ENCODE peak calls at places on chromosomes 12 and 14, in eight cellular contexts. P, M, X, O, L, F, Q and U are unnamed samples.

GRCh38 chr14:22039938-22040780 is 366.5 kb upstream of the OR4E1 start:
- DNase-seq in P (no peak), M (peak; percentile 1), X (peak; percentile 63), O (peak; percentile 8), L (peak; percentile 27), F (no peak), Q (no peak), U (peak; percentile 45)

GRCh38 chr12:27578689-27579372 is 54.8 kb downstream of the PPFIBP1 start:
- DNase-seq in P (no peak), M (no peak), X (no peak), O (no peak), L (no peak), F (no peak), Q (no peak), U (no peak)

GRCh38 chr14:50006141-50006540 is 110.2 kb downstream of the VCPKMT start:
- DNase-seq in P (no peak), M (no peak), X (no peak), O (no peak), L (no peak), F (no peak), Q (no peak), U (no peak)

GRCh38 chr14:103155013-103155412 is 31.8 kb downstream of the TNFAIP2 start:
- DNase-seq in P (peak; percentile 52), M (no peak), X (no peak), O (peak; percentile 86), L (no peak), F (peak; percentile 80), Q (peak; percentile 63), U (no peak)

GRCh38 chr14:64554551-64554950 is 4.8 kb downstream of the PPP1R36 start:
- DNase-seq in P (no peak), M (no peak), X (no peak), O (no peak), L (no peak), F (no peak), Q (no peak), U (no peak)

GRCh38 chr12:90682398-90682797 is 272.6 kb downstream of the CCER1 start:
- DNase-seq in P (no peak), M (no peak), X (no peak), O (no peak), L (no peak), F (no peak), Q (peak; percentile 87), U (no peak)

GRCh38 chr14:78902010-78902623 is 731.9 kb downstream of the NRXN3 start:
- DNase-seq in P (peak; percentile 31), M (no peak), X (no peak), O (no peak), L (peak; percentile 68), F (peak; percentile 14), Q (peak; percentile 36), U (no peak)

GRCh38 chr14:61077946-61078738 is 97.1 kb downstream of the SLC38A6 start:
- DNase-seq in P (no peak), M (no peak), X (no peak), O (no peak), L (no peak), F (no peak), Q (no peak), U (no peak)

GRCh38 chr12:52432559-52433207 is 1.5 kb downstream of the KRT75 start:
- DNase-seq in P (no peak), M (no peak), X (no peak), O (no peak), L (no peak), F (no peak), Q (no peak), U (no peak)

DNA sequence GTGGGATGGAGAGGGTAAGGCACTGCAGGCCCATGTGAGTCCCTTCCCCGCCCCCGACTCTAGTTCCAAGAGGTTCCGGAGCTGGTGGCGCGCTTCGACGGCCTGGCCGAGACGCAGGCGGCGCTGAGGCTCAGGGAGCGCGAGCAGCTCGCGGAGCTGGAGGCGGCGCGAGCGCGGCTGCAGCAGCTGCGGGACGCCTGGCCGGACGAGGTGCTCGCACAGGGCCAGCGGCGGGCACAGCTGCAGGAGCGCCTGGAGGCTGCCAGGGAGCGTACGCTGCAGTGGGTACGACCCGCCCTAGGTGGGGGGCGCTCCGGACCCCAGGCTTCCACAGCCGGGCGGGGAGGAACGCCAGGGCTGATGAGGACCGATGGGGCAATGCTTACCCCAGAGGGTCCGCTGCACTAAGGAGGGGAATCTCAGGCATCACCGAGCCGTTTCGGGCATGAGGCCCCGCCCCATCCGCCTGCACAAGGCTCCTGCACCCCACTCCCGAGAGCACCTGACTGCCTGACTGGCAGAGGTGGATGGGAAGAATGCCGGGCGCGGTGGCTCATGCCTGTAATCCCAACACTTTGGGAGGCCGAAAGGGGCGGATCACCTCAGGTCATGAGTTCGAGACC is 4.9 kb downstream of the CFAP73 start:
- DNase-seq in P (no peak), M (no peak), X (no peak), O (no peak), L (peak; percentile 91), F (no peak), Q (peak; percentile 14), U (peak; percentile 17)
- H3K4me3 ChIP-seq in P (peak overlapping the region; percentile 21), M (peak overlapping the region; percentile 33), X (peak overlapping the region; percentile 35), O (no peak overlapping the region), L (peak overlapping the region; percentile 63), F (peak overlapping the region; percentile 40), Q (no peak overlapping the region), U (no peak overlapping the region)

GRCh38 chr14:53306926-53307325 is 153.8 kb upstream of the DDHD1 start:
- DNase-seq in P (no peak), M (no peak), X (no peak), O (no peak), L (no peak), F (no peak), Q (peak; percentile 49), U (no peak)

GRCh38 chr14:53304726-53305381 is 151.7 kb upstream of the DDHD1 start:
- DNase-seq in P (no peak), M (no peak), X (no peak), O (no peak), L (no peak), F (peak; percentile 14), Q (peak; percentile 48), U (no peak)

GRCh38 chr14:53310412-53310811 is 157.3 kb upstream of the DDHD1 start:
- DNase-seq in P (no peak), M (no peak), X (no peak), O (no peak), L (no peak), F (no peak), Q (no peak), U (no peak)

DNA sequence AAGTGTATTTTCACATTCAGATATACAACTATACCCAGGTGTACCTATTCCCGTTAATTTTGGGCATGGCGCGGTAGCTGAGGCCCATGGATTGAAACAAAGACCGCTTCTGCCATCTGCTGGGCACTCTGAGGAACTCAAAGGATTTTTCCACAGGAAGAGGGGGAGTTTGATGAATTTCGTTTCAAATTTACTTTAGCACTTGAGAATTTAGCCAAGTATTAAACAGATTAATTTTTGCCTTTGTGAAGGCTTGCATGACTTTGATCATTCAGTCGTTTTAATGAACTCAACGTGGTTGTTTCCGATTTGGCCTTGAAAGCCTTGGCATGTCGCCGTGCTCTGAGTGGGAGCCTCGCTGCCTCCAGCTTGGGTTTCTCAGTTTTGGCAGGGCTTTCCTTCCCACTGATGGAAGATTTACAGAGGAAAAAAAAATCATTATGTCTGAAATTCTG is 153.2 kb upstream of the DDHD1 start:
- DNase-seq in P (peak; percentile 34), M (no peak), X (peak; percentile 27), O (peak; percentile 57), L (peak; percentile 74), F (peak; percentile 56), Q (peak; percentile 82), U (peak; percentile 20)
- H3K27ac ChIP-seq in P (peak overlapping the region; percentile 64), M (no peak overlapping the region), X (no peak overlapping the region), O (no peak overlapping the region), L (no peak overlapping the region), F (peak overlapping the region; percentile 66), Q (no peak overlapping the region), U (no peak overlapping the region)

DNA sequence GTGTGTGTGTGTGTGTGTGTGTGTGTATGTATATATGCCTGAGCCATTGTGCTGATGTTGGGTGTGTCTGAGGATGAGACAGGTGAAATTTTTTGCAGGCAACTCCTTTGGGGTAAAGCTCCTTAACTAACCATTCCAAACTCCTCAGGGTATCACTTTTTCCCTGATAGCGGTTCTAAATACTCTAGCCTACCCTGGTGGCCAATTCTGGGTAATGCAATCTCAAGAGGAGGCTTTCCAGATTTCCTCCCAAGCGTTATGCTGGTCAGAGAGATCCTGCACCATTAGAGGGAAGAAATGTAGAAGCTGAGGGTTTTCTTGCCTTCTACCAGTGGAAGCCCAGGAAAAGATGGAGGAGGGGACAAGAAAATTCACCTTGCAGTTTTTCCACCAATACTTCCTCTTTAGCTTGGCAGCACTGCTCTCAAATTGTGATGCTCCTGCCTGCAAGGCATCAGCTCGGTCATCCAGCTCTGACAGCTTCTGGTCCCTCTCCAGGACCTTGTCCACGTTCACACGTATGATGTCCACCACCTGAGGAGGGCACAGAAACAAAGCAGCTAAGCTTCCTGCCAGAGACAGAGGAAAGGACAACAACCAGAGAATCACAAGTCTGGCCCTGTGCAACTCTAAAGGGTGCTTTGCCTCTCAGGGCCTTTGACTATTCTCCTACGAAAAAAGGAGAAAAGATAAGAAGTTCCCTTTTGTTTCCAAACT is 4.9 kb downstream of the VAMP1 start:
- DNase-seq in P (peak; percentile 53), M (no peak), X (peak; percentile 61), O (no peak), L (peak; percentile 92), F (no peak), Q (peak; percentile 85), U (peak; percentile 59)
- H3K4me1 ChIP-seq in P (peaks cover 27% of the 10 kb centered on the region), M (peaks cover 83% of the 10 kb centered on the region), X (peaks cover 79% of the 10 kb centered on the region), O (peaks cover 31% of the 10 kb centered on the region), L (peaks cover 10% of the 10 kb centered on the region), F (peaks cover 46% of the 10 kb centered on the region), Q (peaks cover 11% of the 10 kb centered on the region), U (peaks cover 88% of the 10 kb centered on the region)

GRCh38 chr12:50086148-50086547 is 1.0 kb downstream of the SMARCD1 start:
- DNase-seq in P (no peak), M (no peak), X (no peak), O (no peak), L (no peak), F (no peak), Q (no peak), U (no peak)
- H3K4me3 ChIP-seq in P (peak overlapping the region; percentile 98), M (no peak overlapping the region), X (peak overlapping the region; percentile 82), O (peak overlapping the region; percentile 86), L (peak overlapping the region; percentile 58), F (peak overlapping the region; percentile 98), Q (peak overlapping the region; percentile 70), U (no peak overlapping the region)

GRCh38 chr14:93091666-93092065 is 24.1 kb downstream of the ITPK1 start:
- DNase-seq in P (no peak), M (no peak), X (no peak), O (no peak), L (no peak), F (no peak), Q (no peak), U (no peak)

GRCh38 chr14:93092606-93093556 is 22.8 kb downstream of the ITPK1 start:
- DNase-seq in P (no peak), M (no peak), X (no peak), O (no peak), L (no peak), F (no peak), Q (no peak), U (no peak)

GRCh38 chr14:93090826-93091583 is 24.7 kb downstream of the ITPK1 start:
- DNase-seq in P (no peak), M (no peak), X (no peak), O (no peak), L (no peak), F (peak; percentile 53), Q (no peak), U (no peak)

GRCh38 chr14:93086441-93087055 is 29.2 kb downstream of the ITPK1 start:
- DNase-seq in P (no peak), M (no peak), X (no peak), O (no peak), L (no peak), F (peak; percentile 45), Q (no peak), U (no peak)

GRCh38 chr14:93089501-93090269 is 26.0 kb downstream of the ITPK1 start:
- DNase-seq in P (no peak), M (no peak), X (no peak), O (no peak), L (no peak), F (no peak), Q (no peak), U (no peak)
- H3K27ac ChIP-seq in P (no peak overlapping the region), M (no peak overlapping the region), X (no peak overlapping the region), O (no peak overlapping the region), L (no peak overlapping the region), F (peak overlapping the region; percentile 89), Q (no peak overlapping the region), U (no peak overlapping the region)